ENCODE peak calls at places on chromosomes 11 and 22, in ten cellular contexts. J is IMR-90; Q is AG04450; V is fibroblast of the aortic adventitia; Z is AG09319; X is CD4-positive, alpha-beta T cell; W is A549; N is GM12865; U is body of pancreas; F is lower leg skin. Y is an unnamed sample.

GRCh38 chr22:40432625-40433024 is 62.2 kb downstream of the SGSM3 start:
- DNase-seq in J (no peak), Q (no peak), V (no peak), Z (no peak), X (no peak), W (no peak), N (no peak), U (no peak), F (no peak), Y (no peak)

GRCh38 chr11:32137263-32137662 is 46.4 kb downstream of the RCN1 start:
- DNase-seq in J (peak), Q (peak), V (peak), Z (peak), X (no peak), W (peak), N (no peak), U (no peak), F (no peak), Y (no peak)

GRCh38 chr11:102882389-102883024 is 7.7 kb upstream of the MMP12 start:
- DNase-seq in J (peak), Q (no peak), V (peak), Z (peak), X (no peak), W (no peak), N (peak), U (no peak), F (no peak), Y (no peak)

GRCh38 chr11:61860054-61860903 is 31.1 kb downstream of the FADS3 start:
- DNase-seq in J (no peak), Q (no peak), V (peak), Z (no peak), X (no peak), W (no peak), N (no peak), U (peak), F (no peak), Y (no peak)

GRCh38 chr11:16785520-16786128 is 47.2 kb downstream of the C11orf58 start:
- DNase-seq in J (peak), Q (peak), V (peak), Z (peak), X (peak), W (peak), N (peak), U (peak), F (no peak), Y (peak)

GRCh38 chr11:86947541-86947940 is 7.7 kb downstream of the FZD4 start:
- DNase-seq in J (peak), Q (no peak), V (peak), Z (no peak), X (no peak), W (no peak), N (no peak), U (no peak), F (no peak), Y (no peak)

GRCh38 chr11:90453525-90453924 is 230.7 kb upstream of the CHORDC1 start:
- DNase-seq in J (no peak), Q (no peak), V (no peak), Z (no peak), X (no peak), W (no peak), N (no peak), U (no peak), F (no peak), Y (no peak)

GRCh38 chr11:113553905-113554304 is 78.7 kb upstream of the DRD2 start:
- DNase-seq in J (no peak), Q (no peak), V (no peak), Z (no peak), X (no peak), W (no peak), N (no peak), U (no peak), F (no peak), Y (no peak)

GRCh38 chr11:29343465-29344333 is 673.1 kb downstream of the KCNA4 start:
- DNase-seq in J (peak), Q (no peak), V (peak), Z (no peak), X (no peak), W (peak), N (peak), U (peak), F (no peak), Y (peak)
- TF ChIP-seq CTCF in J (peak), Q (peak), V (peak), Z (peak), X (no peak), W (peak), N (peak), U (peak), F (no peak), Y (peak)

GRCh38 chr11:12502950-12503579 is 125.7 kb downstream of the PARVA start:
- DNase-seq in J (peak), Q (no peak), V (no peak), Z (no peak), X (no peak), W (no peak), N (no peak), U (no peak), F (no peak), Y (no peak)
- TF ChIP-seq CTCF in J (no peak), Q (no peak), V (no peak), Z (no peak), X (no peak), W (no peak), N (no peak), U (no peak), F (no peak), Y (no peak)

GRCh38 chr11:2763939-2764338 is 64.1 kb upstream of the KCNQ1OT1 start:
- DNase-seq in J (no peak), Q (no peak), V (no peak), Z (no peak), X (no peak), W (no peak), N (no peak), U (no peak), F (no peak), Y (no peak)
- TF ChIP-seq CTCF in J (no peak), Q (no peak), V (no peak), Z (no peak), X (no peak), W (no peak), N (no peak), U (no peak), F (no peak), Y (no peak)

GRCh38 chr11:34524696-34525095 is 11.1 kb upstream of the ELF5 start:
- DNase-seq in J (no peak), Q (no peak), V (no peak), Z (no peak), X (no peak), W (no peak), N (no peak), U (no peak), F (no peak), Y (no peak)

GRCh38 chr11:34519595-34520235 is 6.1 kb upstream of the ELF5 start:
- DNase-seq in J (no peak), Q (no peak), V (no peak), Z (no peak), X (no peak), W (no peak), N (no peak), U (no peak), F (no peak), Y (no peak)

GRCh38 chr11:34521265-34521664 is 7.7 kb upstream of the ELF5 start:
- DNase-seq in J (no peak), Q (no peak), V (no peak), Z (no peak), X (no peak), W (no peak), N (no peak), U (no peak), F (no peak), Y (no peak)

GRCh38 chr11:34523053-34523452 is 9.5 kb upstream of the ELF5 start:
- DNase-seq in J (no peak), Q (no peak), V (no peak), Z (no peak), X (no peak), W (no peak), N (no peak), U (no peak), F (no peak), Y (no peak)

DNA sequence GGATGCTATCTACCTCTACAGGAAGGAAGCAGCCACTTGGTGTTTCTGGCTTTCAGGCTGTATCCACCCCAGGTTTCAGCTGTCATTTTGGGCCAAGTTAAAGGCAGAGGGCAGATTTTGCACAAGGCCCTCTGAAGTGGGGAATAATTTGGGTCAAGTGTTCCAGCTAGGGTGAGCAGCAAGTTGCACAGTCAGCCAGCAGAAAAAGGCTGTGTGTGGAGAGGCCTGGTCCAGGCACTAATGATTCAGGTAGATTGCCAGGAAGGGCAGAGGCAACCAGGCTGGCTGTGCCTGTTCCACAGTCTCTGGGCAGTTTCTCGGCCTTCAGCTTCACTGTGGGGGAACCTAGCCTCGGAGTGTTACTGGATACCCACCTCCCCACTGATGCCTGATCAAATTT is 8.6 kb upstream of the ELF5 start:
- DNase-seq in J (no peak), Q (no peak), V (no peak), Z (no peak), X (no peak), W (no peak), N (no peak), U (no peak), F (no peak), Y (no peak)
- TF ChIP-seq CTCF in J (no peak), Q (no peak), V (no peak), Z (no peak), X (no peak), W (no peak), N (no peak), U (no peak), F (no peak), Y (no peak)

GRCh38 chr22:37330200-37331033 is 48.1 kb downstream of the CYTH4 start:
- DNase-seq in J (peak), Q (peak), V (peak), Z (no peak), X (no peak), W (peak), N (peak), U (peak), F (no peak), Y (peak)
- TF ChIP-seq CTCF in J (peak), Q (peak), V (no peak), Z (no peak), X (no peak), W (peak), N (peak), U (no peak), F (no peak), Y (no peak)

GRCh38 chr11:27839226-27839913 is 139.1 kb upstream of the BDNF start:
- DNase-seq in J (peak), Q (no peak), V (peak), Z (peak), X (no peak), W (no peak), N (peak), U (no peak), F (no peak), Y (no peak)
- TF ChIP-seq CTCF in J (peak), Q (peak), V (peak), Z (peak), X (no peak), W (peak), N (peak), U (peak), F (no peak), Y (no peak)

GRCh38 chr11:131888230-131888826 is 517.9 kb downstream of the NTM start:
- DNase-seq in J (peak), Q (peak), V (peak), Z (peak), X (no peak), W (no peak), N (no peak), U (no peak), F (no peak), Y (no peak)

GRCh38 chr11:131893103-131893502 is 522.7 kb downstream of the NTM start:
- DNase-seq in J (no peak), Q (no peak), V (no peak), Z (no peak), X (no peak), W (no peak), N (peak), U (no peak), F (no peak), Y (no peak)

GRCh38 chr11:131889146-131889577 is 518.7 kb downstream of the NTM start:
- DNase-seq in J (peak), Q (peak), V (peak), Z (peak), X (no peak), W (no peak), N (peak), U (no peak), F (no peak), Y (no peak)

GRCh38 chr11:131886201-131886600 is 515.8 kb downstream of the NTM start:
- DNase-seq in J (no peak), Q (no peak), V (no peak), Z (no peak), X (no peak), W (no peak), N (no peak), U (no peak), F (no peak), Y (no peak)

GRCh38 chr11:131889760-131890620 is 519.6 kb downstream of the NTM start:
- DNase-seq in J (peak), Q (no peak), V (no peak), Z (no peak), X (no peak), W (no peak), N (peak), U (no peak), F (no peak), Y (no peak)
- TF ChIP-seq CTCF in J (peak), Q (peak), V (peak), Z (no peak), X (no peak), W (no peak), N (no peak), U (no peak), F (no peak), Y (no peak)

DNA sequence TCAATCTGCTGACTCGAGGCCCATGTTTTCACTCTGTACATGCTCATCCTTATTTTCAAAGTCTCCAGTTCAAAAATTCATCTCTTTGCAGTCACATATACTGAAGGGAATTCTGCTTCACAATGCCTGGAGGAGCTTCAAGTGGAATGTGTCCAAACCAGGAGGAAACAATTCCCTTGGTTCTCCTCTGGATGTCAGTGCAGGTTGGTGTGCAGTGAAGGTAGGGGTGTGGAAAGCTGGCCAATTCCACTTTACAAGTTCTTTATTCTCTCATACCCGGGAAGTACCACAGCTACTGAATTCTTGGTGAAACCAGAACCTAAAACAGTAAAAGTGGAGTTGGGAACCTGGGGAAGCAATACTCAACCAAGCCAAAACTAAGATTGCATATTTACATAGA is 57.3 kb downstream of the BDNF start:
- DNase-seq in J (no peak), Q (no peak), V (peak), Z (no peak), X (no peak), W (no peak), N (no peak), U (no peak), F (no peak), Y (no peak)
- TF ChIP-seq CTCF in J (peak), Q (no peak), V (no peak), Z (no peak), X (no peak), W (no peak), N (no peak), U (no peak), F (no peak), Y (no peak)

GRCh38 chr22:22508274-22509176 is at the start of gene ZNF280B:
- DNase-seq in J (peak), Q (peak), V (peak), Z (peak), X (peak), W (peak), N (peak), U (peak), F (no peak), Y (peak)
- TF ChIP-seq CTCF in J (peak), Q (peak), V (peak), Z (peak), X (peak), W (peak), N (peak), U (peak), F (no peak), Y (peak)

DNA sequence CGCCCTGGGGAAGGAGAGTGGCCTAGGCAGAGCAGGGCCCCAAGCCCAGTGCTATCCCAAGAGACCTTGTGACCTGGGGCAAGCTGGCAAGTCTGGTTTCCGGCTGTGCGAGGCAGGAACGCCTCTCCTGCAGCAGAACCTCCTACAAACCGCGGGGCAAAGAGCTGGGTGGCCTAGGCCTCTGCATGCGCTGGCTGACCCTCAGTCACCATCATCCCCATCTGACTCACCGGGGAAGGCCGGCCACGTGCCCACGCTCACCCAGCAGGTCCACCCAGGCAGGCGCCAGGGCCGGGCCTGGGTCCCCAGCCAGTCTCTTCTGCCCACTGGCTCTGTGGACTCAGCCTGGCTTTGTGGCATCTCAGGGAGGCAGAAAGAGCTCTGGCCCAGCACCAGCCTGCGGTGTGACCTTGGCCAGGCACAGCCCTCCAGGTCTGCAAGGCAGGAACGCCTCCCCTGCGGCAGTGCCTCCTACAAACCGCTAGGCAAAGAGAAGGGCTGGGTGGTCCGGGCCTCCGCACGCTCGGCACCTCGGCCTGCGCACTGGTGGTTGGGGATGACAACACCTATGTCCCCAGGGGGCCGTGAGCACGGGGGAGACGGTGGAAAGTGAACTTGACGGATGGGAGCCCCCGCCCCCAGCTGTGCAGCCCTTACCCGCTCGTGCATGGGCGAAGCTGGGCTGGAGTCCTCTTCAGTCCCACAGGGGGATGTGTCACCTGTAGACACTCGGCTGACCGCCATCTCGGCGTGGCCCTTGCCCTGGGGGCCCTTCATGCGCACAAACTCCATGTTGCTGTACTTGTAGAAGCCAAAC is 38.2 kb downstream of the KIAA0930 start:
- DNase-seq in J (peak), Q (no peak), V (no peak), Z (no peak), X (no peak), W (no peak), N (no peak), U (no peak), F (no peak), Y (no peak)
- TF ChIP-seq CTCF in J (no peak), Q (no peak), V (no peak), Z (no peak), X (no peak), W (no peak), N (no peak), U (no peak), F (no peak), Y (no peak)

Y was measured in mesothelial cell of epicardium.